ENCODE peak calls at places on chromosomes 7 and 10, in ten cellular contexts. X, J, O, L, W, Z, F, P, E and D are unnamed samples.

GRCh38 chr7:107898997-107899594 is 8.1 kb downstream of the DLD start:
- DNase-seq in X (no peak), L (no peak), F (no peak), Z (no peak), W (no peak), J (no peak), P (no peak), O (no peak), E (no peak), D (no peak)

GRCh38 chr10:45470098-45471012 is 96.3 kb downstream of the ALOX5 start:
- DNase-seq in X (peak; percentile 44), J (no peak), L (no peak), Z (peak; percentile 47), W (no peak), F (peak; percentile 74), E (peak; percentile 18), P (no peak), O (no peak), D (peak; percentile 81)

GRCh38 chr7:8436965-8437364 is 3.6 kb downstream of the NXPH1 start:
- DNase-seq in P (no peak), O (no peak), E (no peak), Z (peak; percentile 12), F (no peak), L (peak; percentile 48), J (no peak), W (peak; percentile 78), X (no peak), D (peak; percentile 13)

GRCh38 chr10:70695241-70696030 is 23.1 kb downstream of the ADAMTS14 start:
- DNase-seq in L (no peak), P (no peak), E (peak; percentile 24), J (no peak), F (no peak), O (no peak), X (no peak), Z (peak; percentile 59), W (no peak), D (no peak)

GRCh38 chr10:110915035-110915434 is 3.9 kb downstream of the BBIP1 start:
- DNase-seq in Z (no peak), J (no peak), P (no peak), X (no peak), O (no peak), W (no peak), E (no peak), F (no peak), L (no peak), D (no peak)

GRCh38 chr7:151408839-151409554 is 841 bp downstream of the WDR86 start:
- DNase-seq in J (no peak), W (no peak), X (no peak), F (peak; percentile 65), Z (no peak), P (no peak), E (no peak), L (no peak), O (no peak), D (peak; percentile 68)

GRCh38 chr7:157006829-157007469 is 3.5 kb downstream of the MNX1 start:
- DNase-seq in E (no peak), X (no peak), L (no peak), W (no peak), P (no peak), J (no peak), O (no peak), Z (no peak), F (no peak), D (no peak)

GRCh38 chr7:104986623-104987259 is 27.3 kb upstream of the KMT2E start:
- DNase-seq in L (no peak), Z (no peak), O (no peak), X (no peak), P (no peak), J (no peak), F (no peak), W (no peak), E (no peak), D (no peak)

GRCh38 chr10:113121153-113121552 is 171.1 kb downstream of the TCF7L2 start:
- DNase-seq in X (no peak), L (no peak), Z (no peak), O (no peak), F (no peak), W (no peak), E (no peak), P (no peak), J (no peak), D (no peak)

GRCh38 chr10:94232711-94233383 is 129.9 kb downstream of the NOC3L start:
- DNase-seq in X (no peak), W (no peak), Z (no peak), P (no peak), F (no peak), O (no peak), J (no peak), E (no peak), L (no peak), D (peak; percentile 34)

GRCh38 chr10:43942096-43942885 is 293.6 kb upstream of the ZNF32 start:
- DNase-seq in W (no peak), O (no peak), F (no peak), P (no peak), L (no peak), Z (peak; percentile 17), E (no peak), J (no peak), X (no peak), D (no peak)

GRCh38 chr7:120988591-120989299 is at the start of gene CPED1:
- DNase-seq in P (peak; percentile 87), E (peak; percentile 88), J (peak; percentile 87), F (peak; percentile 15), L (peak; percentile 61), X (peak; percentile 73), Z (peak; percentile 85), O (no peak), W (peak; percentile 61), D (peak; percentile 86)

GRCh38 chr7:120991133-120991532 is 2.6 kb downstream of the CPED1 start:
- DNase-seq in W (no peak), P (no peak), E (peak; percentile 33), J (no peak), F (no peak), O (no peak), L (no peak), Z (no peak), X (no peak), D (no peak)

GRCh38 chr7:120991570-120991969 is 3.1 kb downstream of the CPED1 start:
- DNase-seq in E (peak; percentile 78), J (no peak), X (no peak), O (no peak), W (no peak), Z (peak; percentile 79), F (no peak), L (no peak), P (no peak), D (peak; percentile 72)

GRCh38 chr7:120989571-120990220 is 1.2 kb downstream of the CPED1 start:
- DNase-seq in E (peak; percentile 56), F (no peak), W (no peak), L (no peak), Z (peak; percentile 48), X (no peak), O (no peak), J (peak; percentile 56), P (peak; percentile 45), D (peak; percentile 49)

GRCh38 chr7:120990468-120991118 is 2.1 kb downstream of the CPED1 start:
- DNase-seq in W (no peak), L (no peak), F (no peak), O (no peak), E (no peak), Z (peak; percentile 33), J (no peak), X (no peak), P (no peak), D (peak; percentile 54)
- H3K4me3 ChIP-seq in W (no peak overlapping the region), L (no peak overlapping the region), F (no peak overlapping the region), O (peak overlapping the region; percentile 53), E (peak overlapping the region; percentile 84), Z (peak overlapping the region; percentile 78), J (peak overlapping the region; percentile 43), X (peak overlapping the region; percentile 76), P (peak overlapping the region; percentile 63), D (peak overlapping the region; percentile 64)

GRCh38 chr7:40604601-40605438 is 470.0 kb downstream of the SUGCT start:
- DNase-seq in Z (peak; percentile 19), E (no peak), O (peak; percentile 7), P (peak; percentile 22), X (peak; percentile 21), W (peak; percentile 83), F (no peak), L (peak; percentile 55), J (peak; percentile 57), D (peak; percentile 84)
- H3K4me3 ChIP-seq in Z (no peak overlapping the region), E (no peak overlapping the region), O (no peak overlapping the region), P (no peak overlapping the region), X (no peak overlapping the region), W (no peak overlapping the region), F (no peak overlapping the region), L (no peak overlapping the region), J (no peak overlapping the region), D (no peak overlapping the region)

DNA sequence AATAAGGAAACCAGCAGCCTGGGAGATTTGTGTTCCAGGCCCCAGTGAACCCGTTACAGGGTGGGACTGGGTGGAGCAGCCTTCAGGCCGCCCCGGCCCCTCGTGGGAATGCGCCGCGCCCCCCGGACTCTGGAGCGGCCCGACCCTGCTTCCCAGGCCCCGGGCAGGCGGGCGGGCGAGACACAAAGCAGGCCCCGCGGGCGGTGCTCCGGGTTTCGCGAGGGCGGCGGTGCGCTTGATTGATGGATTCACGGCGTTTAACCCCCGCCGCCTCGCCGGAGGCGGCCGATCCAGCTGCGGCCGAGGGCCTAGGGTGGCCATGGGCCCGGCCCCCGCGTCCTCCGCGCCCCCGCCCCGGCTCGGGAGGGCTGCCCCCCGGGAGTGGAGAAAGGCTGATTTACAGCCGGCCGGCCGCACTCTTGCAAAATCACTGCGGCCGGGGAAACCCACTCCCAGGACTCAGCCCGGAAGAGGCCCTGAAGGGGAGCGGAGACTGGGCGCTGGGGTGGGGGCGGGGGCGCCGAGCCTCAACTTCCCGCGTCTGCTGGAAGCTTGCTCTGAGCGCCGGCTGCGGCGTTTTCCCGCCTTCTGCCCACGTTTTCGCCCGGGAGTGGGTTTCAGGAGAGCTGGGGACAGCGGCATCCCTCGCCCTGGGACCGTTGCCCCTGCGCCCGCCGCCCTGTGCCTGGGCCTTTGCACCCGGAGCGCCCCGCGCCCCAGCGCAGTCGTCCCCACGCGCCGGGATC is 299.6 kb upstream of the NFE2L3 start:
- DNase-seq in Z (peak; percentile 66), E (peak; percentile 47), O (no peak), J (peak; percentile 57), W (peak; percentile 17), X (no peak), L (peak; percentile 26), F (no peak), P (peak; percentile 36), D (peak; percentile 74)
- H3K4me3 ChIP-seq in Z (peak overlapping the region; percentile 64), E (peak overlapping the region; percentile 64), O (peak overlapping the region; percentile 25), J (peak overlapping the region; percentile 21), W (no peak overlapping the region), X (no peak overlapping the region), L (peak overlapping the region; percentile 8), F (no peak overlapping the region), P (peak overlapping the region; percentile 29), D (no peak overlapping the region)

DNA sequence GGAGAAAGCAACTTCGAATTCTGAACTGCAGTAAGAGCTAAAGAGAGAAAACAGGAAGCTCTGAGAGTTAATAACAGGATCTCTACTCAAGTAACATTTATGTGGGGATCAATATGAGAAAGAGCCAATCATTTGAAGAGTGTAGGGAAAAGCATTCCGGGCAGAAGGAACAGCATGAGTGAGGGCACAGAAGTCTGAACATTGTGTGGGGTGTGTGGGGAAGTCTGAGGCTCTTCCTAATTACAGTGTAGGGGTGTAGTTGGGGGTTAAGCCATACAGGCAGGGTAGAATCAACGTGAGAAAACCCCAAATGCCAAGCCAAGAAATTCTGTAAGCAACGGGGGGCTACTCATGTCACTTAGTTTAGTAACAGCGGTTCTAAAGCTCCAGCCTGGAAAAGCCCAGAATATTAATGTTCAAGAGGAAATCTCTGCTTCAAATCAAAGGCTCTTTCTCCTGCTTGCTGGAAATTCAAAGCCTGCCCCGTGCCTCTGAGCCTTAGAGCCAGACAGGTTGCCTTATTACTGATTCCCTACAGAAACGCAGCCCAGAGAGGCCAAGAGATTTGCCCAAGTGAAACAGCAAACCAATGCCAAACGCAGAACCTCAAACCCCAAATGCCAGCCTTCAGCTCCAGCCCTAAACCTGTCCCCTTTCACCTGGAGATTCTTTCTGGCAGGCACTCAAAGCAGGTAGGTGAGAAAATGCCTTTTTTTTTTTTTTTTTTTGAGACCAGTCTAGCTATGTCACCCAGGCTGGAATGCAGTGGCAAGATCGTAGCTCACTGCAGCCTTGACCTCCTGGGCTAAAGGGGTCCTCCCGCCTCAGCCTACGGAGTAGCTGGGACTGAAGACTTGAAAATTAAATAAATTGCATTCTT is 36.1 kb downstream of the DNAJB12 start:
- DNase-seq in J (peak; percentile 47), Z (no peak), P (no peak), X (no peak), E (no peak), F (no peak), W (no peak), O (no peak), L (no peak), D (peak; percentile 40)
- H3K4me3 ChIP-seq in J (peak overlapping the region; percentile 40), Z (peak overlapping the region; percentile 65), P (peak overlapping the region; percentile 46), X (peak overlapping the region; percentile 50), E (peak overlapping the region; percentile 12), F (peak overlapping the region; percentile 60), W (peak overlapping the region; percentile 19), O (peak overlapping the region; percentile 18), L (no peak overlapping the region), D (no peak overlapping the region)